ENCODE peak calls at places on chromosome 17, in four cellular contexts. O is K562, S is WTC11, T is GM12878. F is an unnamed sample.

GRCh38 chr17:61813211-61813610 is 50.1 kb downstream of the BRIP1 start:
- DNase-seq in O (no peak), S (no peak), T (no peak), F (no peak)

GRCh38 chr17:16427020-16427419 is 11.6 kb downstream of the TRPV2 start:
- DNase-seq in O (no peak), S (no peak), T (no peak), F (no peak)

GRCh38 chr17:43570518-43570928 is 24.4 kb upstream of the ETV4 start:
- DNase-seq in O (no peak), S (no peak), T (no peak), F (no peak)

GRCh38 chr17:79402275-79402674 is 208.6 kb downstream of the RBFOX3 start:
- DNase-seq in O (no peak), S (no peak), T (no peak), F (no peak)

GRCh38 chr17:7572588-7573323 is 6.7 kb upstream of the CD68 start:
- DNase-seq in O (peak; percentile 97), S (peak; percentile 100), T (peak; percentile 98), F (peak; percentile 98)

GRCh38 chr17:78709119-78709681 is 72.9 kb downstream of the CYTH1 start:
- DNase-seq in O (no peak), S (no peak), T (no peak), F (no peak)

GRCh38 chr17:15463363-15463762 is 4.1 kb downstream of the CDRT4 start:
- DNase-seq in O (no peak), S (peak; percentile 25), T (no peak), F (peak; percentile 13)

GRCh38 chr17:9274119-9274445 is 252.8 kb downstream of the NTN1 start:
- DNase-seq in O (no peak), S (no peak), T (no peak), F (no peak)

GRCh38 chr17:31753011-31753410 is 106.0 kb downstream of the COPRS start:
- DNase-seq in O (no peak), S (no peak), T (no peak), F (peak; percentile 76)

GRCh38 chr17:41782142-41782541 is 4.4 kb downstream of the JUP start:
- DNase-seq in O (no peak), S (no peak), T (no peak), F (no peak)

GRCh38 chr17:7425316-7425715 is at the start of gene SPEM2:
- DNase-seq in O (no peak), S (no peak), T (no peak), F (no peak)

GRCh38 chr17:17885029-17885351 is 48.2 kb upstream of the SREBF1 start:
- DNase-seq in O (no peak), S (peak; percentile 47), T (no peak), F (no peak)

GRCh38 chr17:81294512-81295030 is 536 bp downstream of the SLC38A10 start:
- DNase-seq in O (peak; percentile 48), S (no peak), T (no peak), F (no peak)

GRCh38 chr17:45722161-45722560 is 62.0 kb upstream of the CRHR1 start:
- DNase-seq in O (peak; percentile 64), S (peak; percentile 79), T (no peak), F (peak; percentile 58)

GRCh38 chr17:60914078-60914477 is 236.4 kb downstream of the BCAS3 start:
- DNase-seq in O (no peak), S (no peak), T (no peak), F (no peak)

GRCh38 chr17:549197-550040 is 165.2 kb downstream of the VPS53 start:
- DNase-seq in O (no peak), S (no peak), T (no peak), F (no peak)

GRCh38 chr17:15236281-15237105 is 28.6 kb downstream of the PMP22 start:
- DNase-seq in O (peak; percentile 58), S (no peak), T (no peak), F (no peak)

GRCh38 chr17:82235775-82236141 is 6.9 kb downstream of the SLC16A3 start:
- DNase-seq in O (no peak), S (no peak), T (no peak), F (no peak)

GRCh38 chr17:78485416-78486168 is 91.6 kb downstream of the DNAH17 start:
- DNase-seq in O (no peak), S (no peak), T (no peak), F (no peak)

GRCh38 chr17:7167832-7168231 is 11.3 kb downstream of the ASGR1 start:
- DNase-seq in O (no peak), S (no peak), T (no peak), F (peak; percentile 56)

GRCh38 chr17:30336369-30337171 is 2.7 kb upstream of the TMIGD1 start:
- DNase-seq in O (peak; percentile 61), S (peak; percentile 62), T (no peak), F (peak; percentile 95)

GRCh38 chr17:81934850-81935708 is 2.0 kb downstream of the PYCR1 start:
- DNase-seq in O (no peak), S (no peak), T (no peak), F (no peak)

GRCh38 chr17:58337600-58338453 is 9.2 kb upstream of the TSPOAP1 start:
- DNase-seq in O (peak; percentile 90), S (peak; percentile 84), T (peak; percentile 90), F (peak; percentile 82)

GRCh38 chr17:58224315-58224714 is 5.3 kb upstream of the MKS1 start:
- DNase-seq in O (peak; percentile 49), S (no peak), T (no peak), F (no peak)

GRCh38 chr17:2593846-2594656 is 597 bp downstream of the PAFAH1B1 start:
- DNase-seq in O (peak; percentile 84), S (peak; percentile 81), T (peak; percentile 17), F (peak; percentile 58)

GRCh38 chr17:27965224-27965623 is 72.1 kb upstream of the LYRM9 start:
- DNase-seq in O (no peak), S (no peak), T (no peak), F (no peak)

GRCh38 chr17:13540546-13540945 is 61.2 kb downstream of the HS3ST3A1 start:
- DNase-seq in O (no peak), S (no peak), T (no peak), F (no peak)

GRCh38 chr17:42744283-42744805 is 496 bp downstream of the EZH1 start:
- DNase-seq in O (peak; percentile 73), S (no peak), T (peak; percentile 16), F (peak; percentile 78)

GRCh38 chr17:75084039-75084660 is 3.6 kb upstream of the SLC16A5 start:
- DNase-seq in O (no peak), S (no peak), T (no peak), F (peak; percentile 96)

GRCh38 chr17:79391808-79392233 is 219.0 kb downstream of the RBFOX3 start:
- DNase-seq in O (peak; percentile 76), S (peak; percentile 90), T (no peak), F (peak; percentile 48)

GRCh38 chr17:46060461-46060860 is 61.4 kb downstream of the STH start:
- DNase-seq in O (no peak), S (no peak), T (no peak), F (no peak)

GRCh38 chr17:63075969-63076368 is 109.9 kb downstream of the TANC2 start:
- DNase-seq in O (no peak), S (no peak), T (no peak), F (no peak)

GRCh38 chr17:35743911-35744328 is 9.1 kb downstream of the GAS2L2 start:
- DNase-seq in O (no peak), S (peak; percentile 68), T (no peak), F (no peak)
- TF ChIP-seq NR2C2 in O (no peak), S (no peak), T (no peak), F (no peak)

DNA sequence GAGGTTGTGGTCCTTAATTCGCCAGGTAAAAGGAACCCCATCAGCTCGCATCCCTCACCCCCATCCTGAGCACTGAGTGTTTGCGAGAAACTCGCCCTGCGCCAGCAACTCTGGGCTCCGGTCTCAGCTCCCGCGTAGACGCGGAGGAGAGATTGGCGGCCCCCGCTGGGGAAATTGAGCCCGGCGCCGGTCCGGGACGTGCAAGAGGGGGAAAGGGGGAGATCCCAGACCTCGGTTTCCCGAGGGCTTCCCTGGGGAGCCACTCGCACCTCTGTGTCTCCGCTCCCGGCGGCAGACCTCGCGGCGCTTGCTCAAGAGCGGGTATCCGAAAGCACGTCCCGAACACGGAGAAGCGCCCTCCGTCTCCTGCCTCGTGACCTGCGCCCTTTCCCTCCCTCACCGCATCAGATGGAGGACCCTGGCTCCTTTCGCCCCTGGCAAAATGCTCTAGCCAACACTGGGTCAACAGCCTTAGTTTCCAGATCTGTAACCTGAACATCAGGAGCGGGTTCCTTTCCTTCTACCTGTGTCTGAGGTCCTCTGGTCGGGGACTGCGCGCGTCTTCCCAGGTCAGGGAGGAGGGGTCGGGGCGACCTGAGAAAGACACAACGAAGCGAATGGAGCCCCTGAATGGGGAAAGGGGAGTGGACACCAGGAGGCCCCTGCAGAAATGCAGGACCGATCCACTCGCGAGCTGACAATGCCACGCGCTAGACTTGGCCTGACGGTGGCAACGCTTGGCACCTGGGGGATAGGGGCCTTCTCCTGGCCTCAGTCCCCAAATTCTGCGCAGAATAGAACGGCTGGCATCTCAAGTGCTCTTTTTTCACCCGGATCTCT is 2.9 kb upstream of the SOX9 start:
- DNase-seq in O (no peak), S (peak; percentile 42), T (no peak), F (no peak)
- TF ChIP-seq NR2C2 in O (no peak), S (no peak), T (no peak), F (no peak)

GRCh38 chr17:77010667-77011066 is 130.1 kb upstream of the SEC14L1 start:
- DNase-seq in O (no peak), S (no peak), T (no peak), F (no peak)

GRCh38 chr17:77009877-77010276 is 130.9 kb upstream of the SEC14L1 start:
- DNase-seq in O (no peak), S (no peak), T (no peak), F (no peak)

DNA sequence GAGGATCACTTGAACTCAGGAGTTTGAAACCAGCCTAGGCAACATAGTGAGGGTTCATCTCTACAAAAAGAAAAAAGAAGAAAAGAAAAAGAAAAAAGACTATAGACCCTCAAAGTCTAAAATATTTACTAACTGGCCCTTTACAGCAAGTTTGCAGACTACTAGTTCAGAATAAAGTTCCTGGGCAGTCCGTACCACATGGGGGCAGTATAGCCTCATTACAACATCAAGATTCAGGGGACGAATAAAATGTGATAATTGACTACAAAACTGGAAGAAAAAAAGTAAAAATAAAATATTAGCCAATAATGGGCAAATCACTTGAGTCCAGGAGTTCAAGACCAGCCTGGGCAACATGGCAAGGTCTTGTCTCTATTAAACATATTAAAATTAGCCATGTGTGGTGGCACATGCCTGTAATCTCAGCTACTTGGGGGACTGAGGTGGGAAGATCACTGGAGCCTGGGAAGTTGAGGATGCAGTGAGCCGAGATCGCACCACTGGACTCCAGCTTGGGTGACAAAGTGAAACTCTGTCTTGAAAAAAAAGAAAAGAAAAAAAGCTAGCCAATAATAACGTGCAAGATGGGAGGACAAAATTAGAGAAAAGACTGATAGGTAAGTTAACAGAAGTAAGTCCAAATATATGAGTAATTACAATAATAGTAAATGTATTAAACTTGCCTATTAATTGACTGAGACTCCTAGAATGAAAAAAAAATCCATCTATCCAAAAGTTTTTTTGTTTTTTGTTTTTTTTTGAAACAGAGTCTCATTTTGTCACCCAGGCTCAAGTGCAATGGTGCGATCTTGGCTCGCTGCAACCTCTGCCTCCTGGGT is 129.4 kb upstream of the SEC14L1 start:
- DNase-seq in O (no peak), S (peak; percentile 74), T (no peak), F (peak; percentile 53)
- TF ChIP-seq NR2C2 in O (no peak), S (no peak), T (no peak), F (no peak)

DNA sequence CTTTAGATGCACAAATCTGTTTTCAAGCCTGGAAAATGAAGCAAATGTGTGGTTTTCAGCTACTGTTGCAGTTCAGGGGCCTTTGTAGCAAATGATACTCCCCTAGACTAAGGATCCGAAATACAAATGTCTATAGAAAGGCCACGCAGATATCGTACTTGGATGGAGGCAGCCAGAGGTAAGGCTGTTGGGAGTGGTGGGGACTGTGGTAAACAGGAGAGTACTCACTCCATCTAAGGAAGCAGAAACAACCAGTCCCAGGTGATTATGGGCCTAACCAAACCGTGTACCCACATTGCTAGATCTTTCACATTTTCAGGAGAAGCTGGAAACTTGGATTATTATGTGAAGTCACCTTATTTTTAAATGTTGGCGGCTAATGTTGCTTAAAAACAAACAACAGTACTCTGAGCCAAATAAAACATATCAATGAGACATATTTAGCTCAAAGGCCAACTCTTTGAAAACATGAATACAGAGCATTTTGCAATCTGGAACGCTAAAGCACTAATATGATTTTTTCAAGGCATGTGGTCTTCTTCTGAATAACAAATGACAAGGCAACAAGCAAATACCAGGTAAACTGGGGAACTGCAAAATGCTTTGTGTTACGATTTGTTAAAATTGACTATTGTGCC is 110.1 kb downstream of the YPEL2 start:
- DNase-seq in O (no peak), S (no peak), T (no peak), F (no peak)
- TF ChIP-seq NR2C2 in O (no peak), S (no peak), T (no peak), F (no peak)